ENCODE peak calls at places on chromosomes 11 and 22, in nine cellular contexts. O is left ventricle myocardium inferior; C is hypothalamus; U is fibroblast of pulmonary artery; H is CD8-positive, alpha-beta T cell; D is midbrain; Q is SHP77 treated with DMSO at 0.1 percent for 48 hours; N is GM12891; K is posterior cingulate gyrus. R is an unnamed sample.

GRCh38 chr11:114350022-114350421 is 50.3 kb downstream of the C11orf71 start:
- DNase-seq in K (no peak), H (no peak), Q (no peak), C (no peak), O (no peak), D (no peak), N (no peak), U (no peak), R (no peak)

GRCh38 chr11:100831929-100832480 is 144.9 kb downstream of the ARHGAP42 start:
- DNase-seq in D (no peak), K (no peak), Q (no peak), N (no peak), C (no peak), O (no peak), U (no peak), H (no peak), R (no peak)

GRCh38 chr11:123122341-123122740 is 60.4 kb upstream of the HSPA8 start:
- DNase-seq in U (peak), Q (no peak), C (no peak), O (no peak), K (no peak), N (no peak), H (no peak), D (no peak), R (no peak)

GRCh38 chr11:36672815-36673450 is 74.9 kb upstream of the RAG2 start:
- DNase-seq in N (no peak), H (no peak), K (no peak), U (peak), O (no peak), D (peak), Q (peak), C (peak), R (peak)

GRCh38 chr22:17601031-17601430 is 27.5 kb downstream of the ATP6V1E1 start:
- DNase-seq in N (no peak), Q (no peak), H (no peak), D (no peak), U (no peak), C (no peak), K (no peak), O (no peak), R (no peak)

GRCh38 chr11:73230931-73231330 is 12.8 kb downstream of the P2RY2 start:
- DNase-seq in N (no peak), K (no peak), O (no peak), D (no peak), C (no peak), Q (no peak), H (no peak), U (no peak), R (no peak)

GRCh38 chr11:59247535-59248227 is 35.0 kb upstream of the MPEG1 start:
- DNase-seq in N (no peak), H (no peak), C (no peak), Q (no peak), K (no peak), D (no peak), U (peak), O (peak), R (no peak)

GRCh38 chr11:120180571-120181445 is 30.0 kb upstream of the OAF start:
- DNase-seq in C (no peak), N (no peak), U (peak), H (peak), Q (no peak), D (no peak), O (no peak), K (no peak), R (no peak)